ENCODE peak calls at places on chromosomes 1 and 21, in seven cellular contexts. B is AG09309; V is left ventricle myocardium inferior; D is CD8-positive, alpha-beta T cell; Y is A549; Z is mesothelial cell of epicardium; M is fibroblast of lung. Q is an unnamed sample.

GRCh38 chr1:234917495-234918188 is 211.0 kb downstream of the TOMM20 start:
- DNase-seq in B (no peak), Y (no peak), Z (no peak), M (no peak), V (no peak), D (no peak), Q (no peak)

GRCh38 chr1:229857585-229857984 is 209.5 kb upstream of the GALNT2 start:
- DNase-seq in Z (no peak), B (no peak), Y (no peak), D (no peak), V (no peak), M (peak; percentile 42), Q (no peak)

GRCh38 chr1:111320066-111320879 is 29.6 kb downstream of the CHIA start:
- DNase-seq in V (no peak), Y (no peak), M (no peak), Z (no peak), B (no peak), D (no peak), Q (no peak)

GRCh38 chr1:198669023-198669698 is 30.3 kb downstream of the PTPRC start:
- DNase-seq in B (peak; percentile 88), Z (no peak), Y (peak; percentile 44), M (peak; percentile 98), V (no peak), D (peak; percentile 46), Q (peak; percentile 38)

GRCh38 chr1:76576876-76577817 is 290.1 kb upstream of the ST6GALNAC5 start:
- DNase-seq in Z (no peak), M (no peak), Y (no peak), V (no peak), D (no peak), B (no peak), Q (no peak)

GRCh38 chr1:170871868-170872267 is 63.5 kb upstream of the MROH9 start:
- DNase-seq in M (no peak), D (no peak), B (no peak), Z (no peak), V (no peak), Y (no peak), Q (no peak)

GRCh38 chr1:41662061-41662655 is 177.7 kb upstream of the EDN2 start:
- DNase-seq in D (peak; percentile 72), V (peak; percentile 65), B (peak; percentile 41), Z (peak; percentile 40), Y (no peak), M (peak; percentile 83), Q (peak; percentile 94)

GRCh38 chr1:16155537-16156410 is at the start of gene EPHA2:
- DNase-seq in Y (peak; percentile 79), Z (peak; percentile 81), B (no peak), V (peak; percentile 91), D (no peak), M (peak; percentile 92), Q (no peak)

GRCh38 chr1:27000817-27001460 is 7.4 kb downstream of the TRNP1 start:
- DNase-seq in M (peak; percentile 81), Z (no peak), D (no peak), V (no peak), B (no peak), Y (no peak), Q (no peak)

GRCh38 chr1:101283443-101283842 is 46.6 kb downstream of the S1PR1 start:
- DNase-seq in M (no peak), Y (no peak), D (no peak), V (no peak), Z (no peak), B (no peak), Q (no peak)

GRCh38 chr21:14070049-14070893 is 140.5 kb downstream of the LIPI start:
- DNase-seq in V (no peak), Z (no peak), M (no peak), Y (no peak), D (no peak), B (no peak), Q (no peak)

GRCh38 chr1:212450331-212450881 is 17.7 kb downstream of the NENF start:
- DNase-seq in M (no peak), Z (no peak), V (no peak), Y (no peak), B (peak; percentile 17), D (no peak), Q (no peak)

GRCh38 chr1:16076003-16076870 is 2.8 kb upstream of the FAM131C start:
- DNase-seq in Y (peak; percentile 70), V (no peak), M (peak; percentile 90), B (peak; percentile 77), D (no peak), Z (no peak), Q (no peak)

GRCh38 chr1:219066631-219067349 is 106.9 kb upstream of the LYPLAL1 start:
- DNase-seq in M (peak; percentile 72), D (no peak), V (no peak), B (peak; percentile 46), Y (peak; percentile 36), Z (no peak), Q (no peak)

GRCh38 chr1:200973937-200974657 is 49.4 kb downstream of the KIF21B start:
- DNase-seq in V (no peak), Y (no peak), M (no peak), B (no peak), D (no peak), Z (no peak), Q (no peak)

GRCh38 chr21:32599146-32599925 is 12.8 kb downstream of the CFAP298 start:
- DNase-seq in V (no peak), M (no peak), D (no peak), B (no peak), Y (no peak), Z (no peak), Q (no peak)

GRCh38 chr1:59750612-59751395 is 63.9 kb upstream of the HOOK1 start:
- DNase-seq in D (no peak), Y (no peak), B (peak; percentile 65), M (peak; percentile 91), Z (no peak), V (no peak), Q (no peak)

GRCh38 chr1:34162852-34163766 is 1.9 kb downstream of the CSMD2 start:
- DNase-seq in D (no peak), B (peak; percentile 94), V (peak; percentile 59), Y (peak; percentile 51), Z (no peak), M (peak; percentile 98), Q (peak; percentile 75)

GRCh38 chr1:32063261-32063681 is 9.5 kb upstream of the TMEM39B start:
- DNase-seq in Y (peak; percentile 43), M (peak; percentile 63), Z (no peak), D (no peak), B (peak; percentile 35), V (no peak), Q (peak; percentile 42)
- TF ChIP-seq CTCF in Y (peak; percentile 53), M (peak; percentile 52), Z (peak; percentile 67), D (peak; percentile 63), B (peak; percentile 56), V (peak; percentile 64), Q (peak; percentile 61)

GRCh38 chr1:15064217-15064929 is 89.2 kb upstream of the TMEM51 start:
- DNase-seq in M (no peak), Y (no peak), Z (no peak), V (no peak), B (no peak), D (no peak), Q (no peak)

GRCh38 chr1:15063783-15064182 is 89.8 kb upstream of the TMEM51 start:
- DNase-seq in B (no peak), Z (no peak), V (no peak), D (no peak), Y (no peak), M (no peak), Q (no peak)

GRCh38 chr1:15060104-15060503 is 93.4 kb upstream of the TMEM51 start:
- DNase-seq in D (no peak), V (no peak), B (no peak), Z (no peak), M (no peak), Y (no peak), Q (no peak)

GRCh38 chr1:15063346-15063745 is 90.2 kb upstream of the TMEM51 start:
- DNase-seq in Y (no peak), V (no peak), B (no peak), M (no peak), Z (no peak), D (no peak), Q (no peak)

GRCh38 chr1:15062479-15063099 is 91.0 kb upstream of the TMEM51 start:
- DNase-seq in M (no peak), Z (no peak), D (no peak), Y (no peak), B (no peak), V (no peak), Q (no peak)
- TF ChIP-seq CTCF in M (peak; percentile 55), Z (peak; percentile 95), D (peak; percentile 25), Y (peak; percentile 17), B (peak; percentile 39), V (peak; percentile 30), Q (peak; percentile 35)

DNA sequence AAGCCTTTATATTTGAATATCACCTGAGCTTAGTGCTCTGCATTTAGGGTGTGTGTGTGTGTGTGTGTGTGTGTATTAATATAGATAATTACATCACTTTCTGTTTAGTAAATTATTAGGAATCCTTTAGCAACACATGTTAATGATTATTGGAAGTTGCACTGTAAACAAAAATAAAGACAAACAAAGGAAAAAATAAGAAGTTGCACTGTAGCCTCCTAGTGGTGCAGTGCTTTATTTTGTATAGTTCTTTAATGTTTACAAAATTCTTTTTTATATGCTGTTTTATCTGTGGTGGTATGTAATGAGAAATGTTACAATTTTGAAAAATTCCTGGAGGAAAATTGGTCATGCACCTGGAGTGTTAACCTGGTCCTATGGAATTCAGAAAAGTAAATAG is 69.2 kb downstream of the UBE4B start:
- DNase-seq in Z (no peak), Y (no peak), B (no peak), V (no peak), M (no peak), D (no peak), Q (no peak)
- TF ChIP-seq CTCF in Z (peak; percentile 14), Y (no peak), B (peak; percentile 6), V (peak; percentile 15), M (no peak), D (no peak), Q (no peak)

DNA sequence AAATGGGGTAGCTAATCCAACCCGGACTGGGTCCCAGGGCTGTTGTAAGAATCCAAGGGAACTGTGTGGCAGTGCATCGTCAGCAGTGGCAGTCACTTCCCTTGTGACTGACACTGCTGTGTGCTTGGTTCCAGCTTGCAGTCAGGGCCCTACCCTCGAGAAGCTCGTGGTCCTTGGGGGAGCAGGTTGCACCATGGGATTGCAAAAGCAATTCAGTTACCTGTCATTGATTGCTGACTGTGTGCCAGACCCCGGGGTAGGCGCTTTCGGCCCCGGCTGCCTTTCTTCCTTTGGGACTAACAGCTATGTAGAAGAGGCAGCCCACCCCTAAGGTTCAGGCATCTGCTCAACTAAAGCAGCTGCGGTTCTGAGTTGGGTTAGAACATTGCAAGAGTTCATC is 2.9 kb downstream of the PTPRF start:
- DNase-seq in Z (no peak), B (no peak), V (no peak), Y (no peak), D (no peak), M (no peak), Q (no peak)
- TF ChIP-seq CTCF in Z (no peak), B (no peak), V (no peak), Y (no peak), D (no peak), M (no peak), Q (no peak)

Q was measured in GM13977.